ENCODE peak calls at places on chromosomes 12 and 14, in six cellular contexts. T, X, G, F, A and Z are unnamed samples. For H3K4me1, the result is how much of the 10 kb centered on the place peaks cover.

GRCh38 chr12:62006076-62006732 is 254.0 kb upstream of the USP15 start:
- DNase-seq in G (peak), F (peak), T (peak), A (no peak), X (peak), Z (peak)

GRCh38 chr14:91116913-91117588 is 3.2 kb downstream of the DGLUCY start:
- DNase-seq in F (no peak), A (no peak), X (no peak), T (no peak), G (no peak), Z (no peak)

GRCh38 chr14:28344381-28344780 is 422.2 kb upstream of the FOXG1 start:
- DNase-seq in T (no peak), X (peak), G (no peak), A (no peak), F (no peak), Z (no peak)

GRCh38 chr14:88189040-88189839 is 133.8 kb downstream of the KCNK10 start:
- DNase-seq in A (peak), F (peak), T (peak), G (peak), X (peak), Z (peak)

GRCh38 chr14:67411820-67412421 is at the start of gene PLEK2:
- DNase-seq in T (no peak), F (no peak), A (no peak), X (no peak), G (peak), Z (peak)

GRCh38 chr12:42588981-42589464 is 523 bp downstream of the PRICKLE1 start:
- DNase-seq in G (no peak), X (peak), T (no peak), F (peak), A (no peak), Z (peak)

GRCh38 chr14:45698462-45699134 is 445.6 kb upstream of the MIS18BP1 start:
- DNase-seq in G (no peak), F (no peak), T (no peak), X (peak), A (no peak), Z (no peak)

GRCh38 chr14:99426265-99426664 is 54.4 kb downstream of the SETD3 start:
- DNase-seq in X (no peak), T (no peak), G (no peak), A (no peak), F (no peak), Z (no peak)

GRCh38 chr14:59850458-59850857 is 20.1 kb downstream of the RTN1 start:
- DNase-seq in T (no peak), G (no peak), A (no peak), F (no peak), X (no peak), Z (no peak)

GRCh38 chr14:54699087-54699530 is 132.2 kb downstream of the SAMD4A start:
- DNase-seq in A (no peak), T (peak), G (no peak), F (no peak), X (no peak), Z (no peak)

GRCh38 chr12:132277374-132277801 is 52.0 kb downstream of the GALNT9 start:
- DNase-seq in F (no peak), G (no peak), X (no peak), T (no peak), A (no peak), Z (no peak)

GRCh38 chr14:78989246-78989645 is 819.1 kb downstream of the NRXN3 start:
- DNase-seq in A (no peak), T (no peak), F (no peak), G (no peak), X (no peak), Z (no peak)

GRCh38 chr12:81021131-81021530 is 56.7 kb upstream of the ACSS3 start:
- DNase-seq in F (no peak), T (no peak), X (no peak), A (no peak), G (no peak), Z (no peak)

GRCh38 chr12:27304856-27305255 is 27.8 kb upstream of the BMAL2 start:
- DNase-seq in X (peak), T (peak), F (no peak), A (no peak), G (no peak), Z (no peak)

GRCh38 chr12:27309995-27310315 is 22.7 kb upstream of the BMAL2 start:
- DNase-seq in G (no peak), T (peak), A (no peak), X (no peak), F (no peak), Z (no peak)

GRCh38 chr12:27305673-27306504 is 26.7 kb upstream of the BMAL2 start:
- DNase-seq in X (peak), G (peak), A (no peak), F (peak), T (peak), Z (peak)

GRCh38 chr12:27309293-27309994 is 23.2 kb upstream of the BMAL2 start:
- DNase-seq in G (no peak), A (no peak), F (no peak), T (peak), X (no peak), Z (no peak)
- TF ChIP-seq EZH2 in G (no peak), A (no peak), F (no peak), T (no peak), X (no peak), Z (no peak)

GRCh38 chr12:66905201-66905600 is 226.3 kb upstream of the GRIP1 start:
- DNase-seq in T (no peak), G (no peak), X (no peak), A (no peak), F (no peak), Z (no peak)

GRCh38 chr12:66901136-66901932 is 222.5 kb upstream of the GRIP1 start:
- DNase-seq in X (no peak), G (no peak), A (peak), T (peak), F (no peak), Z (no peak)

GRCh38 chr12:66902020-66902419 is 223.1 kb upstream of the GRIP1 start:
- DNase-seq in X (no peak), T (no peak), F (no peak), A (no peak), G (no peak), Z (no peak)

GRCh38 chr12:66900616-66901015 is 221.7 kb upstream of the GRIP1 start:
- DNase-seq in A (no peak), G (no peak), X (peak), T (no peak), F (no peak), Z (no peak)

DNA sequence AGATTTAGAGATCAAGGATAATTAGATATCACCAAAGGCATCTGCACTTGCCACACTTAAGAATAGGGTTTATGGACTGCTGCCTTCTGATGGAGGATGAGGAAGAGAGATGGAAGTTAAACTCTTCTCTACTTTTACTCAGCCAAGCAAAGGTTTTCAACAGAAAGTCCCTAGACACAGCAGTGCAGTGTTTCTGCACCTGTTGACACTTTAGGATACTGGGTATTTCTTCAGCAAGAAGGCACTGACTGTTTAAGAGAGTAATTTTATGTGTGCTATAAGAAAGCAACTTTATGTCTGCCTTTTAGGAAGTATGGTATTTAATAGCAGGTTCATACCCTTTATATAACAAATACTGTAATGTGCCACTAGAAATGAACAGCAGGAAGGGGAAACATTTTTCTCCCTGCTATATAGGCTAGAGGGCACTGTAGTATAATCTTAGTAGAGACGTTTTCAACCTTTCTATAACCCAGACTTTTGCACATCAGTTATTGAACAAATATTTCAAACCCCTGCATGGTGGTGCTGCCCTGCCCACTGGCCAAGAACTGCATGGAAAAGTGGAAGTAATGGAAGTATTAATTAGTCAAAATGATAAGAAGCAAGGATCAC is 225.0 kb upstream of the GRIP1 start:
- DNase-seq in G (no peak), A (no peak), F (no peak), T (no peak), X (no peak), Z (no peak)
- H3K4me1 ChIP-seq in G (under half), A (under half), F (under half), T (under half), X (under half), Z (under half)

GRCh38 chr14:49896956-49897355 is 4.1 kb downstream of the ARF6 start:
- DNase-seq in G (no peak), X (no peak), A (no peak), F (no peak), T (no peak), Z (no peak)
- H3K4me3 ChIP-seq in G (no peak), X (peak), A (peak), F (peak), T (no peak), Z (peak)

GRCh38 chr12:106581543-106582263 is 1.1 kb upstream of the RFX4 start:
- DNase-seq in T (no peak), G (no peak), X (no peak), A (no peak), F (peak), Z (no peak)

GRCh38 chr12:106583578-106584103 is 837 bp downstream of the RFX4 start:
- DNase-seq in F (peak), T (no peak), A (no peak), X (no peak), G (no peak), Z (peak)

GRCh38 chr12:106582264-106582591 is 576 bp upstream of the RFX4 start:
- DNase-seq in A (no peak), T (no peak), G (no peak), F (no peak), X (no peak), Z (no peak)

GRCh38 chr12:106584104-106585064 is 1.6 kb downstream of the RFX4 start:
- DNase-seq in X (no peak), G (no peak), A (no peak), T (no peak), F (peak), Z (no peak)

GRCh38 chr12:106582661-106583577 is at the start of gene RFX4:
- DNase-seq in F (peak), G (no peak), X (no peak), A (no peak), T (no peak), Z (peak)
- TF ChIP-seq EZH2 in F (peak), G (no peak), X (peak), A (no peak), T (no peak), Z (peak)